ENCODE peak calls at places on chromosomes 4 and X, in seven cellular contexts. P, I, S, Q, V, A and N are unnamed samples.

GRCh38 chrX:39674771-39675553 is 422.8 kb downstream of the BCOR start:
- DNase-seq in P (no peak), Q (no peak), V (no peak), A (no peak), I (no peak), S (no peak), N (no peak)

GRCh38 chr4:84547211-84547610 is 35.7 kb upstream of the CDS1 start:
- DNase-seq in A (no peak), Q (no peak), I (no peak), S (no peak), V (no peak), P (no peak), N (no peak)

GRCh38 chr4:77314697-77315096 is 157.7 kb downstream of the CCNG2 start:
- DNase-seq in S (no peak), P (no peak), I (no peak), Q (no peak), V (no peak), A (no peak), N (no peak)

GRCh38 chr4:109559625-109559982 is 442 bp upstream of the MCUB start:
- DNase-seq in S (no peak), P (peak), V (no peak), Q (no peak), I (no peak), A (peak), N (no peak)

GRCh38 chrX:29721152-29721551 is 494.2 kb upstream of the MAGEB2 start:
- DNase-seq in P (no peak), V (no peak), S (no peak), Q (no peak), I (no peak), A (no peak), N (no peak)

GRCh38 chr4:23887173-23887572 is 2.7 kb downstream of the PPARGC1A start:
- DNase-seq in A (no peak), V (no peak), Q (no peak), P (no peak), S (no peak), I (no peak), N (no peak)

GRCh38 chrX:40933132-40934078 is 151.8 kb upstream of the USP9X start:
- DNase-seq in Q (peak), V (no peak), S (no peak), I (no peak), A (no peak), P (peak), N (no peak)

GRCh38 chr4:4693258-4693657 is 151.4 kb upstream of the STX18 start:
- DNase-seq in V (no peak), Q (peak), I (no peak), A (no peak), S (no peak), P (no peak), N (no peak)

GRCh38 chr4:3752022-3752421 is 14.2 kb upstream of the ADRA2C start:
- DNase-seq in S (no peak), I (no peak), Q (no peak), A (no peak), V (no peak), P (no peak), N (no peak)

GRCh38 chrX:54495814-54496516 is at the start of gene FGD1:
- DNase-seq in V (peak), P (peak), A (peak), I (no peak), S (peak), Q (peak), N (peak)

GRCh38 chrX:113644426-113644825 is 803.8 kb upstream of the AMOT start:
- DNase-seq in I (peak), P (no peak), S (no peak), A (no peak), V (no peak), Q (no peak), N (no peak)

GRCh38 chr4:47830263-47831025 is 7.4 kb downstream of the CORIN start:
- DNase-seq in Q (no peak), I (no peak), S (no peak), V (no peak), P (no peak), A (no peak), N (no peak)

GRCh38 chr4:152422817-152423320 is 113.0 kb downstream of the FBXW7 start:
- DNase-seq in I (no peak), S (no peak), V (no peak), Q (no peak), A (no peak), P (no peak), N (no peak)

GRCh38 chrX:66042307-66043077 is 2.6 kb upstream of the VSIG4 start:
- DNase-seq in V (no peak), P (no peak), I (no peak), S (no peak), Q (peak), A (no peak), N (no peak)

GRCh38 chrX:72029473-72030411 is 102.0 kb downstream of the RTL5 start:
- DNase-seq in S (peak), I (peak), P (peak), V (peak), A (peak), Q (no peak), N (no peak)

GRCh38 chrX:49212209-49212608 is 12.2 kb upstream of the SYP start:
- DNase-seq in Q (no peak), A (no peak), V (no peak), S (no peak), I (no peak), P (no peak), N (no peak)

GRCh38 chrX:17844236-17844635 is 16.9 kb downstream of the RAI2 start:
- DNase-seq in S (no peak), P (no peak), I (no peak), Q (no peak), A (no peak), V (no peak), N (no peak)

GRCh38 chrX:17833954-17834353 is 27.1 kb downstream of the RAI2 start:
- DNase-seq in P (no peak), A (no peak), S (no peak), V (no peak), Q (no peak), I (no peak), N (no peak)

GRCh38 chrX:17842769-17843525 is 18.2 kb downstream of the RAI2 start:
- DNase-seq in P (peak), Q (no peak), I (no peak), V (no peak), S (no peak), A (no peak), N (no peak)

GRCh38 chrX:17836830-17837229 is 24.3 kb downstream of the RAI2 start:
- DNase-seq in Q (no peak), A (no peak), V (no peak), P (no peak), S (no peak), I (no peak), N (no peak)

GRCh38 chrX:17839269-17839668 is 21.8 kb downstream of the RAI2 start:
- DNase-seq in P (no peak), V (no peak), A (no peak), I (no peak), Q (no peak), S (no peak), N (no peak)
- TF ChIP-seq CTCF in P (peak), V (no peak), A (no peak), I (no peak), Q (no peak), S (no peak), N (no peak)

DNA sequence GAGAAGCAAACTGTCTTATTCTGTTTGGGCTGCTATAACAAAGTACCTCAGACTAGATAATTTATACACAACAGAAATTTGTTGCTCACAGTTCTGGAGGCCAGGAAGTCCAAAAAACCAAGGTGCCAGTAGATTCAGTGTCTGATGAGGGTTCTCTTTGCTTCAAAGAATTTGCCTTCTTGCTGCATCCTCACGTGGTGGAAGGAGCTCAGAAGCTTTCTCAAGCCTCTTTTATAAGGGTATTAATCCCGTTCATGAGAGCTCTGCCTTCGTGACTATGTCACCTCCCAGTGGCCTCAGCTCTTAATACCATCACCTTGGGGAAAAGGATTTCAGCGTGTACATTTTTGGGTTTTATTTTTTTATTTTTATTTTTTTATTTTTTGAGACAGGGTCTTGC is 20.1 kb downstream of the CA5B start:
- DNase-seq in P (no peak), Q (no peak), A (no peak), S (no peak), V (no peak), I (no peak), N (no peak)
- TF ChIP-seq CTCF in P (no peak), Q (no peak), A (no peak), S (no peak), V (no peak), I (no peak), N (no peak)

DNA sequence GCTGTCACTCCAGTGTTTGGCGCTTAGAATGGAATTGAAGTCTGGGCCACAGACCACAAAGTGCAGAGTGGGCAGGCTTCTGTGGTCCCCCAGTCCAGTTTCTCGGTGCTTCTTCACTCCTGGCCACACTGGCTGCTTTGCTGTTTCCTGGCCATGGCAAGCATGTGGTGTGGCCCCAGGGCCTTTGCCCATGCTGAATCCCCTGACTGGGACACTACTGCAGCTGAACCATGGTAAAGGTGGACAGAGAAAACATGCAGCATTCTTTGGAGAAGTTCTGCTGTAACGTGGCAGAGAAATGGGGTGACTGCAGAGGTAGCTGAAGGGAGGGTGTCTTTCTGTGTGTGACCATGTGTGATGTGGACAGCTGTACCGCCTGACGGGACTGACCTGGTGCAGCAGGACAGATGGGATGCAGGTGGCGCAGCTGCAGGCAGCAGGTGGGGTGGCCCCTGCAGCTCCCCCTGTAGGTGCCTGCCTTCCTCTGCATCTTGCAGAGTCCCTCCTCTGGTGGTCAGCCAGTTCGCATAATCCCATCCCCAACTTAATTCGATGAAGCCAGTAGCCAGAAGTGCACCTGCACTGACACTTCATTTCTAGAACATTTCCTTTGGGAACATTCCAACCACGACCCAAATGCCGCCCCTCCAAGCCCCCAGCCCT is 13.2 kb upstream of the S100P start:
- DNase-seq in V (no peak), A (no peak), Q (no peak), P (no peak), S (no peak), I (no peak), N (no peak)
- TF ChIP-seq CTCF in V (peak), A (no peak), Q (peak), P (peak), S (no peak), I (peak), N (no peak)

GRCh38 chr4:38757945-38758344 is 24.8 kb downstream of the TLR10 start:
- DNase-seq in Q (peak), P (no peak), S (peak), A (no peak), V (no peak), I (no peak), N (no peak)
- TF ChIP-seq CTCF in Q (peak), P (peak), S (peak), A (peak), V (peak), I (peak), N (peak)

DNA sequence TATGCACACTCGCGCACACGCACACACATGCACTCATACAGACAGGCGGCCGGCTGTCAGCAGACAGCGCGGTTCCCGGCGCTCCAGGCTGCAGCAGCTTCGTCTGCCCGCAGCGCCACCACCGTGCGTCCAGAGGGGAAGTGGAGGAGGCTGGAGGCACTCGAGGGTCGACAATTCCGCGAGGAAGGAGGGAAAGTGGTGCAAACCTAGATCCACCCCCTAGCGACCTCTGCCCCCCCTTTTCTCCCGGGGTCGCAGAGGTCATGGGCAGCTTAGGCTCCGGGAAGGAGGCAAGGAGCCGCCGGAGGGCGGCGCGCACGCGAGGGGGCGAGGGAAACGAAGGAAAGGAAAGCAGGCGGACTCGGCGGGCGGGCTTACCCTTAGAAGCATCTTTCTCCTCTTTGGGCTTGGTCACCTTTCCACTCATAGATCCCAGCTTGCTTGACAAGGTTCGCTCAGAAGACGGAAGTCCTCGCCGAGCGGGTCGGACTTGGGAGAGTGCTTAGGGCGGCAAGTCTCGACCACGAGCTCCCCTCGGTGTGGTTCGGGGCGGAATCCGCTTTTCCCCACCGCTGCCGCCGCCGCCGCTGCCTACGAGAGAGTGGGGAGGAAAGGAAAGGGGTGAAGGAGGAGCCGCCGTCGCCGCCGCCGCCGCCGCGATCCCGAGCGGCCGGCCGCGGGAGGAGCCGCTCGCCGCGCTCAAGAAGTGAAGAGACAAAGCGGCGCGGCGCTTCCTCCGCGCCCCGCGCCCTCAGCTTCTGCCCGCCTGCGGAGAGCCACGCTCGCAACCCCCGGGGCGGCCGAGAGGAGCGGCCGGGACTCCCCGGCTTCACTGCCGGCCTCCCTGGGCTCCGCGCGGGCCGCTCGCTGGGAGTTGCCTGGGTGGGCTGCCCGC is 326.6 kb upstream of the F9 start:
- DNase-seq in I (no peak), Q (peak), V (peak), P (no peak), S (no peak), A (no peak), N (peak)
- TF ChIP-seq CTCF in I (no peak), Q (no peak), V (peak), P (no peak), S (no peak), A (no peak), N (no peak)

GRCh38 chr4:145216532-145216931 is 36.1 kb upstream of the OTUD4 start:
- DNase-seq in V (no peak), S (no peak), P (peak), A (no peak), I (no peak), Q (peak), N (no peak)
- TF ChIP-seq CTCF in V (peak), S (peak), P (peak), A (peak), I (peak), Q (peak), N (no peak)

GRCh38 chr4:8200302-8200975 is 1.3 kb downstream of the SH3TC1 start:
- DNase-seq in Q (peak), V (no peak), I (no peak), A (no peak), S (no peak), P (peak), N (no peak)

GRCh38 chr4:8198906-8199593 is at the start of gene SH3TC1:
- DNase-seq in S (peak), V (peak), Q (peak), A (peak), I (no peak), P (peak), N (peak)

GRCh38 chr4:8198206-8198905 is 734 bp upstream of the SH3TC1 start:
- DNase-seq in I (no peak), S (no peak), Q (no peak), A (no peak), P (no peak), V (no peak), N (no peak)

GRCh38 chr4:8201341-8201781 is 2.3 kb downstream of the SH3TC1 start:
- DNase-seq in S (no peak), P (no peak), Q (peak), I (no peak), A (no peak), V (no peak), N (no peak)

GRCh38 chr4:8199594-8200301 is 658 bp downstream of the SH3TC1 start:
- DNase-seq in I (no peak), S (peak), Q (peak), A (peak), V (no peak), P (no peak), N (no peak)
- TF ChIP-seq CTCF in I (no peak), S (no peak), Q (no peak), A (no peak), V (no peak), P (no peak), N (no peak)